ENCODE peak calls at places on chromosomes 6 and 20, in four cellular contexts. I is ovary, C is colonic mucosa, M is heart right ventricle. S is an unnamed sample.

GRCh38 chr6:114158838-114159694 is 183.8 kb downstream of the HS3ST5 start:
- DNase-seq in I (no peak), C (no peak), M (no peak), S (no peak)

GRCh38 chr20:45946149-45946970 is 11.9 kb downstream of the PCIF1 start:
- DNase-seq in I (peak; percentile 78), C (peak; percentile 49), M (no peak), S (peak; percentile 95)

GRCh38 chr6:75494290-75494689 is 690 bp upstream of the FILIP1 start:
- DNase-seq in I (no peak), C (no peak), M (no peak), S (no peak)

GRCh38 chr6:49557177-49557576 is 6.7 kb downstream of the C6orf141 start:
- DNase-seq in I (no peak), C (no peak), M (no peak), S (no peak)

GRCh38 chr6:134930463-134930862 is 19.4 kb downstream of the ALDH8A1 start:
- DNase-seq in I (no peak), C (no peak), M (no peak), S (no peak)

GRCh38 chr6:151001387-151002063 is 136.0 kb downstream of the MTHFD1L start:
- DNase-seq in I (no peak), C (no peak), M (no peak), S (no peak)

GRCh38 chr6:70706491-70707123 is 38.9 kb downstream of the SMAP1 start:
- DNase-seq in I (no peak), C (no peak), M (no peak), S (no peak)

GRCh38 chr6:33252758-33253157 is 18.9 kb downstream of the VPS52 start:
- DNase-seq in I (no peak), C (no peak), M (no peak), S (no peak)

GRCh38 chr20:53360815-53361214 is 232.8 kb downstream of the ZNF217 start:
- DNase-seq in I (no peak), C (no peak), M (no peak), S (no peak)

GRCh38 chr20:24761220-24762065 is 187.6 kb upstream of the CST7 start:
- DNase-seq in I (no peak), C (no peak), M (no peak), S (no peak)

GRCh38 chr6:6351626-6352025 is 31.2 kb upstream of the F13A1 start:
- DNase-seq in I (no peak), C (no peak), M (no peak), S (no peak)

GRCh38 chr6:3957321-3957720 is 108.1 kb downstream of the FAM50B start:
- DNase-seq in I (no peak), C (no peak), M (no peak), S (no peak)

GRCh38 chr20:1896859-1897258 is 1.7 kb downstream of the SIRPA start:
- DNase-seq in I (no peak), C (no peak), M (no peak), S (no peak)

GRCh38 chr20:12130781-12131180 is 213.1 kb downstream of the BTBD3 start:
- DNase-seq in I (no peak), C (no peak), M (no peak), S (no peak)

GRCh38 chr6:32202186-32202585 is 9.7 kb upstream of the GPSM3 start:
- DNase-seq in I (peak; percentile 10), C (no peak), M (no peak), S (no peak)

GRCh38 chr6:33375143-33375649 is 16.4 kb upstream of the KIFC1 start:
- DNase-seq in I (peak; percentile 86), C (peak; percentile 68), M (peak; percentile 78), S (peak; percentile 87)

GRCh38 chr6:157314705-157315321 is 8.5 kb downstream of the TMEM242 start:
- DNase-seq in I (no peak), C (no peak), M (no peak), S (peak; percentile 36)

GRCh38 chr6:167576798-167577528 is 249.7 kb upstream of the AFDN start:
- DNase-seq in I (no peak), C (peak; percentile 10), M (no peak), S (peak; percentile 58)

GRCh38 chr6:85677243-85677956 is 34.7 kb upstream of the SYNCRIP start:
- DNase-seq in I (no peak), C (no peak), M (no peak), S (no peak)

GRCh38 chr6:10418862-10419748 is 4.2 kb upstream of the TFAP2A start:
- DNase-seq in I (no peak), C (no peak), M (no peak), S (no peak)

GRCh38 chr20:47857142-47857993 is 72.1 kb upstream of the SULF2 start:
- DNase-seq in I (no peak), C (no peak), M (peak; percentile 62), S (no peak)

GRCh38 chr20:16261733-16262277 is 311.4 kb downstream of the KIF16B start:
- DNase-seq in I (no peak), C (no peak), M (no peak), S (no peak)

GRCh38 chr20:50304883-50305635 is 114.4 kb downstream of the CEBPB start:
- DNase-seq in I (peak; percentile 96), C (peak; percentile 73), M (peak; percentile 84), S (peak; percentile 93)

GRCh38 chr20:59148713-59149493 is 14.7 kb upstream of the ZNF831 start:
- DNase-seq in I (no peak), C (no peak), M (no peak), S (no peak)

GRCh38 chr6:137145421-137145820 is 28.0 kb downstream of the IL22RA2 start:
- DNase-seq in I (no peak), C (no peak), M (no peak), S (no peak)

GRCh38 chr6:134642217-134642616 is 307.7 kb downstream of the ALDH8A1 start:
- DNase-seq in I (no peak), C (no peak), M (no peak), S (no peak)

GRCh38 chr6:134458857-134459657 is 141.1 kb upstream of the SGK1 start:
- DNase-seq in I (no peak), C (no peak), M (no peak), S (no peak)

DNA sequence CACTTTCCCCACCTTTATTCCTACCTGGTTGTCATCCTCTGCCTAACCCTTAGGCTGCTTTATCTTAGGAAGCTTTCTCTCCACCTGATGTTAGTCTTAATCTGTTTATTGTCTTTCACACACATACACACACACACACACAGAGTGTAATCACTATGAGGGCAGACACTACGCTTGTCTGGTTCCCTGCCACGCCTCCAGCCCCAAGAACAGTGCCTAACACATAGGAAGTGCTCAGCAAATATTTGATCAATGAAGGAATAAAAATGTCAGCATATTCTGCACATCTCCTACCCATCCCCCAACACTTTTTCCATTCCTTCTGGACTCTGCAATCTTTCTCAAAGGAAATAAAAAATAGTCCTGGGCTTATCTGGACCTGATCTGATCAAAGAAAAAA is 51.1 kb upstream of the NFATC2 start:
- DNase-seq in I (no peak), C (no peak), M (no peak), S (no peak)
- H3K4me1 ChIP-seq in I (peaks cover 2% of the 10 kb centered on the region), C (no peaks in the 10 kb centered on the region), M (no peaks in the 10 kb centered on the region), S (no peaks in the 10 kb centered on the region)

GRCh38 chr6:45377555-45378323 is at the start of gene SUPT3H:
- DNase-seq in I (peak; percentile 92), C (peak; percentile 90), M (peak; percentile 88), S (peak; percentile 95)
- TF ChIP-seq CTCF in I (peak; percentile 21), C (no peak), M (peak; percentile 15), S (no peak)

GRCh38 chr20:39835040-39835842 is 853.8 kb downstream of the MAFB start:
- DNase-seq in I (no peak), C (no peak), M (peak; percentile 16), S (peak; percentile 29)
- H3K4me1 ChIP-seq in I (no peaks in the 10 kb centered on the region), C (no peaks in the 10 kb centered on the region), M (no peaks in the 10 kb centered on the region), S (no peaks in the 10 kb centered on the region)

GRCh38 chr20:13261460-13262301 is 40.6 kb downstream of the ISM1 start:
- DNase-seq in I (no peak), C (peak; percentile 36), M (peak; percentile 40), S (peak; percentile 72)
- TF ChIP-seq CTCF in I (no peak), C (peak; percentile 62), M (peak; percentile 73), S (peak; percentile 58)

GRCh38 chr6:144352310-144352709 is 67.2 kb downstream of the UTRN start:
- DNase-seq in I (no peak), C (no peak), M (no peak), S (no peak)

GRCh38 chr6:144351741-144352140 is 66.6 kb downstream of the UTRN start:
- DNase-seq in I (no peak), C (no peak), M (no peak), S (no peak)

GRCh38 chr6:144351338-144351737 is 66.2 kb downstream of the UTRN start:
- DNase-seq in I (no peak), C (no peak), M (no peak), S (no peak)

GRCh38 chr6:144350176-144350575 is 65.0 kb downstream of the UTRN start:
- DNase-seq in I (no peak), C (no peak), M (no peak), S (no peak)

DNA sequence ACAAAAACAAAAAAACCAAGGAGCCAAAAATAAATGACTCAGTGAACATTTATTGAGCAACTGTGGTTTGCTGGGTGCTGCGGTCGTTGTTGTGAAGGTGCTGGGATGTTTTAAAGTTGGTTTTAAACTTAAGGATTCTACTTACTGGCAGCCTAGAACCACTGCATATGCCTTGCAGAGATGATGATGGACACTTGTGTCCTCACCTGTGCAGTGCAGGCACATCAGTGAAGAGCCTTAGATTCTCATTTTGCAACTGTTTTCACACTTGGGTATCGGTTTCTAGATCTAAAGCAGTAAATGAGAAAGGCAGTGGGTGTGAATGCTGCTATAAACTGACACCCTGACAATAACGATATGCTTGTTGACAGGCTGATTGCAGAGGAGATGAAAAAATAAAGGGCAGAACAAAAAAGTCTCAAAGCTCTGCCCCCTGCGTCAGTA is 68.8 kb downstream of the UTRN start:
- DNase-seq in I (no peak), C (no peak), M (no peak), S (no peak)
- H3K4me1 ChIP-seq in I (peaks cover 8% of the 10 kb centered on the region), C (no peaks in the 10 kb centered on the region), M (peaks cover 63% of the 10 kb centered on the region), S (peaks cover 7% of the 10 kb centered on the region)

GRCh38 chr20:35942243-35942642 is 12.1 kb downstream of the SCAND1 start:
- DNase-seq in I (no peak), C (no peak), M (no peak), S (no peak)

GRCh38 chr20:35947907-35948306 is 6.4 kb downstream of the SCAND1 start:
- DNase-seq in I (no peak), C (no peak), M (peak; percentile 21), S (no peak)

GRCh38 chr20:35950093-35950492 is 4.2 kb downstream of the SCAND1 start:
- DNase-seq in I (no peak), C (no peak), M (no peak), S (no peak)

GRCh38 chr20:35944189-35944588 is 10.1 kb downstream of the SCAND1 start:
- DNase-seq in I (no peak), C (no peak), M (no peak), S (no peak)

GRCh38 chr20:35947489-35947888 is 6.8 kb downstream of the SCAND1 start:
- DNase-seq in I (no peak), C (no peak), M (no peak), S (no peak)
- TF ChIP-seq CTCF in I (no peak), C (no peak), M (no peak), S (no peak)

S was measured in testis.